ENCODE peak calls at places on chromosomes 1 and 21, in six cellular contexts. E is left ventricle myocardium inferior, F is transverse colon, U is tibial artery, Y is aorta, W is A549. X is an unnamed sample.

GRCh38 chr21:32184059-32184458 is 94.8 kb downstream of the MIS18A start:
- DNase-seq in E (no peak), F (no peak), U (no peak), Y (no peak), W (no peak), X (no peak)

GRCh38 chr21:38404134-38404533 is 94.1 kb downstream of the ERG start:
- DNase-seq in E (no peak), F (no peak), U (no peak), Y (no peak), W (no peak), X (no peak)

GRCh38 chr1:44407430-44408180 is 2.5 kb downstream of the RNF220 start:
- DNase-seq in E (no peak), F (no peak), U (no peak), Y (peak; percentile 75), W (no peak), X (no peak)

GRCh38 chr1:28891256-28891655 is 23.1 kb upstream of the EPB41 start:
- DNase-seq in E (no peak), F (no peak), U (no peak), Y (no peak), W (no peak), X (no peak)

GRCh38 chr21:31446206-31446900 is 102.3 kb upstream of the TIAM1 start:
- DNase-seq in E (no peak), F (no peak), U (no peak), Y (no peak), W (no peak), X (no peak)

GRCh38 chr1:67559222-67559700 is 125.7 kb upstream of the GADD45A start:
- DNase-seq in E (peak; percentile 50), F (no peak), U (peak; percentile 87), Y (peak; percentile 88), W (peak; percentile 31), X (peak; percentile 59)

GRCh38 chr1:107993920-107994319 is 28.9 kb upstream of the VAV3 start:
- DNase-seq in E (no peak), F (no peak), U (no peak), Y (no peak), W (no peak), X (no peak)

GRCh38 chr1:25795955-25796806 is 3.8 kb upstream of the SELENON start:
- DNase-seq in E (no peak), F (no peak), U (no peak), Y (no peak), W (no peak), X (no peak)

GRCh38 chr21:39687069-39687468 is 57.9 kb upstream of the IGSF5 start:
- DNase-seq in E (no peak), F (peak; percentile 40), U (no peak), Y (no peak), W (no peak), X (no peak)

GRCh38 chr1:6097824-6098223 is 52.1 kb downstream of the KCNAB2 start:
- DNase-seq in E (peak; percentile 23), F (no peak), U (no peak), Y (peak; percentile 70), W (no peak), X (no peak)

GRCh38 chr1:167722152-167722869 is 529 bp downstream of the MPZL1 start:
- DNase-seq in E (no peak), F (peak; percentile 59), U (peak; percentile 70), Y (peak; percentile 82), W (peak; percentile 53), X (peak; percentile 35)

GRCh38 chr21:43734131-43734634 is 15.3 kb downstream of the PDXK start:
- DNase-seq in E (no peak), F (peak; percentile 84), U (no peak), Y (peak; percentile 77), W (no peak), X (no peak)

GRCh38 chr1:175094626-175095025 is 27.0 kb downstream of the TNN start:
- DNase-seq in E (no peak), F (no peak), U (no peak), Y (no peak), W (no peak), X (no peak)

GRCh38 chr1:70486676-70487470 is 75.8 kb downstream of the CTH start:
- DNase-seq in E (no peak), F (no peak), U (no peak), Y (no peak), W (no peak), X (peak; percentile 69)

GRCh38 chr1:119384591-119384990 is 16.0 kb downstream of the HAO2 start:
- DNase-seq in E (no peak), F (no peak), U (no peak), Y (no peak), W (no peak), X (no peak)

GRCh38 chr1:58570094-58570493 is 7.0 kb downstream of the TACSTD2 start:
- DNase-seq in E (no peak), F (no peak), U (no peak), Y (no peak), W (no peak), X (no peak)

GRCh38 chr1:151199860-151200581 is 1.7 kb downstream of the PIP5K1A start:
- DNase-seq in E (no peak), F (no peak), U (peak; percentile 56), Y (peak; percentile 14), W (peak; percentile 46), X (peak; percentile 57)

GRCh38 chr1:38915352-38915948 is 26.2 kb downstream of the RHBDL2 start:
- DNase-seq in E (no peak), F (no peak), U (no peak), Y (no peak), W (no peak), X (no peak)

GRCh38 chr1:41475859-41476567 is 8.5 kb downstream of the EDN2 start:
- DNase-seq in E (no peak), F (no peak), U (no peak), Y (no peak), W (no peak), X (peak; percentile 16)

GRCh38 chr1:224513787-224514209 is 79.2 kb upstream of the WDR26 start:
- DNase-seq in E (peak; percentile 82), F (peak; percentile 89), U (peak; percentile 84), Y (peak; percentile 96), W (peak; percentile 90), X (peak; percentile 67)

GRCh38 chr1:214205053-214205452 is 75.9 kb upstream of the SMYD2 start:
- DNase-seq in E (no peak), F (no peak), U (no peak), Y (no peak), W (no peak), X (no peak)

GRCh38 chr1:95287078-95287477 is 53.1 kb downstream of the RWDD3 start:
- DNase-seq in E (no peak), F (no peak), U (no peak), Y (no peak), W (no peak), X (no peak)

GRCh38 chr1:110916669-110917306 is 43.8 kb downstream of the CD53 start:
- DNase-seq in E (no peak), F (no peak), U (no peak), Y (no peak), W (peak; percentile 31), X (no peak)

GRCh38 chr1:60922304-60922703 is 160.1 kb upstream of the NFIA start:
- DNase-seq in E (peak; percentile 49), F (peak; percentile 18), U (peak; percentile 77), Y (no peak), W (no peak), X (no peak)

GRCh38 chr21:33894736-33895288 is 20.8 kb downstream of the ATP5PO start:
- DNase-seq in E (peak; percentile 77), F (peak; percentile 59), U (peak; percentile 86), Y (peak; percentile 92), W (peak; percentile 61), X (peak; percentile 73)
- H3K4me3 ChIP-seq in E (peak overlapping the region; percentile 56), F (no peak overlapping the region), U (peak overlapping the region; percentile 46), Y (no peak overlapping the region), W (peak overlapping the region; percentile 22), X (peak overlapping the region; percentile 15)

DNA sequence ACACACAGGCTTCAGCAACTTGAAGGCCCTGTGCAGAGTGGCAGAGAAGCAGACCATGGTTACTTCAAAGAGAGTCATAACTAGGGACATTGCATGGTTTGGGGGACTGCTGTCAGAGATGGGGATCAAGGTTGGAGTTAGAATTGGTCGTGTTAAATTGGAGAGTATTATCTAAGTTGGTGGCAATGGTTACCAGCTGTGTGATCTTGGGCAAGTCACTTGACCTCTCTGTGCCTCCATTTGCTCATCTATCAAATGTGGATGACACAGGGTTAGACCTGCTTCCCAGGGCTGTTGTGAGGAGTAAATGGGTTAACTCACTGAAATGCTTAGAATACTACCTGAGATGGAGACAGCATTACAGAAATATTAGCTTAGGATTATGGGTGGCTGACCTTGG is 91.1 kb downstream of the PAX7 start:
- DNase-seq in E (no peak), F (no peak), U (no peak), Y (no peak), W (no peak), X (no peak)
- H3K27ac ChIP-seq in E (no peak overlapping the region), F (no peak overlapping the region), U (no peak overlapping the region), Y (no peak overlapping the region), W (no peak overlapping the region), X (no peak overlapping the region)

GRCh38 chr1:181314010-181314409 is 169.3 kb upstream of the CACNA1E start:
- DNase-seq in E (no peak), F (no peak), U (no peak), Y (no peak), W (no peak), X (no peak)

GRCh38 chr1:181310560-181310959 is 172.8 kb upstream of the CACNA1E start:
- DNase-seq in E (no peak), F (no peak), U (no peak), Y (no peak), W (no peak), X (no peak)

GRCh38 chr1:181308098-181308497 is 175.2 kb upstream of the CACNA1E start:
- DNase-seq in E (no peak), F (no peak), U (no peak), Y (no peak), W (no peak), X (no peak)
- H3K4me1 ChIP-seq in E (no peaks in the 10 kb centered on the region), F (no peaks in the 10 kb centered on the region), U (no peaks in the 10 kb centered on the region), Y (no peaks in the 10 kb centered on the region), W (peaks cover 14% of the 10 kb centered on the region), X (no peaks in the 10 kb centered on the region)

GRCh38 chr1:75791022-75791421 is 5.0 kb downstream of the RABGGTB start:
- DNase-seq in E (no peak), F (no peak), U (no peak), Y (no peak), W (no peak), X (no peak)
- H3K4me3 ChIP-seq in E (peak overlapping the region; percentile 6), F (no peak overlapping the region), U (no peak overlapping the region), Y (no peak overlapping the region), W (peak overlapping the region; percentile 60), X (no peak overlapping the region)

DNA sequence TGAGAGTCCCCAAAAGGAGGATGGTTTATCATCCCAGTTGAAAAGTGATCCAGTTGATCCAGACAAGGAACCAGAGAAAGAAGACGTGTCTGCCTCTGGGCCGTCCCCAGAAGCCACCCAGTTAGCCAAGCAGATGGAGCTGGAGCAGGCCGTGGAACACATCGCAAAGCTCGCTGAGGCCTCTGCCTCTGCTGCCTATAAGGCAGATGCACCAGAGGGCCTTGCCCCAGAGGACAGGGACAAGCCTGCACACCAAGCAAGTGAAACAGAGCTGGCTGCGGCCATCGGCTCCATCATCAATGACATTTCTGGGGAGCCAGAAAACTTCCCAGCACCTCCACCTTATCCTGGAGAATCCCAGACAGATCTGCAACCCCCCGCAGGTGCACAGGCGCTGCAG is 43.3 kb downstream of the ZBTB17 start:
- DNase-seq in E (no peak), F (no peak), U (no peak), Y (no peak), W (no peak), X (no peak)
- H3K27ac ChIP-seq in E (no peak overlapping the region), F (no peak overlapping the region), U (no peak overlapping the region), Y (no peak overlapping the region), W (no peak overlapping the region), X (no peak overlapping the region)

X was measured in uterus.